ENCODE peak calls at places on chromosomes 12 and 14, in nine cellular contexts. One of them, this sample, is unnamed.

GRCh38 chr14:104604461-104605449 is at the start of gene TMEM179:
- DNase-seq in right cardiac atrium: peak; percentile 69
- DNase-seq in cardiac muscle cell: peak; percentile 32
- DNase-seq in body of pancreas: peak; percentile 51
- DNase-seq in psoas muscle: no peak
- DNase-seq in colonic mucosa: no peak
- DNase-seq in esophagus squamous epithelium: no peak
- DNase-seq in stomach: no peak
- DNase-seq in CD8-positive, alpha-beta T cell: no peak
- DNase-seq in this sample: no peak

GRCh38 chr12:56116267-56117081 is at the start of gene RPL41:
- DNase-seq in right cardiac atrium: peak; percentile 96
- DNase-seq in cardiac muscle cell: peak; percentile 95
- DNase-seq in body of pancreas: peak; percentile 96
- DNase-seq in psoas muscle: peak; percentile 92
- DNase-seq in colonic mucosa: peak; percentile 96
- DNase-seq in esophagus squamous epithelium: peak; percentile 58
- DNase-seq in stomach: peak; percentile 97
- DNase-seq in CD8-positive, alpha-beta T cell: peak; percentile 96
- DNase-seq in this sample: peak; percentile 96

GRCh38 chr12:52148541-52149181 is 43.2 kb downstream of the KRT80 start:
- DNase-seq in right cardiac atrium: peak; percentile 65
- DNase-seq in cardiac muscle cell: no peak
- DNase-seq in body of pancreas: peak; percentile 77
- DNase-seq in psoas muscle: no peak
- DNase-seq in colonic mucosa: peak; percentile 92
- DNase-seq in esophagus squamous epithelium: no peak
- DNase-seq in stomach: peak; percentile 86
- DNase-seq in CD8-positive, alpha-beta T cell: no peak
- DNase-seq in this sample: peak; percentile 93

GRCh38 chr14:37865719-37866549 is 270.5 kb downstream of the TTC6 start:
- DNase-seq in right cardiac atrium: no peak
- DNase-seq in cardiac muscle cell: no peak
- DNase-seq in body of pancreas: no peak
- DNase-seq in psoas muscle: no peak
- DNase-seq in colonic mucosa: no peak
- DNase-seq in esophagus squamous epithelium: no peak
- DNase-seq in stomach: no peak
- DNase-seq in CD8-positive, alpha-beta T cell: no peak
- DNase-seq in this sample: no peak

GRCh38 chr14:28629328-28630004 is 137.1 kb upstream of the FOXG1 start:
- DNase-seq in right cardiac atrium: no peak
- DNase-seq in cardiac muscle cell: no peak
- DNase-seq in body of pancreas: no peak
- DNase-seq in psoas muscle: no peak
- DNase-seq in colonic mucosa: no peak
- DNase-seq in esophagus squamous epithelium: no peak
- DNase-seq in stomach: no peak
- DNase-seq in CD8-positive, alpha-beta T cell: no peak
- DNase-seq in this sample: no peak

GRCh38 chr14:104556256-104557021 is 23.1 kb upstream of the C14orf180 start:
- DNase-seq in right cardiac atrium: peak; percentile 36
- DNase-seq in cardiac muscle cell: no peak
- DNase-seq in body of pancreas: peak; percentile 3
- DNase-seq in psoas muscle: peak; percentile 6
- DNase-seq in colonic mucosa: no peak
- DNase-seq in esophagus squamous epithelium: no peak
- DNase-seq in stomach: no peak
- DNase-seq in CD8-positive, alpha-beta T cell: no peak
- DNase-seq in this sample: no peak

GRCh38 chr12:125015680-125016310 is 22.4 kb downstream of the BRI3BP start:
- DNase-seq in right cardiac atrium: no peak
- DNase-seq in cardiac muscle cell: no peak
- DNase-seq in body of pancreas: no peak
- DNase-seq in psoas muscle: no peak
- DNase-seq in colonic mucosa: no peak
- DNase-seq in esophagus squamous epithelium: no peak
- DNase-seq in stomach: no peak
- DNase-seq in CD8-positive, alpha-beta T cell: no peak
- DNase-seq in this sample: no peak

GRCh38 chr14:102164241-102164641 is 24.5 kb downstream of the WDR20 start:
- DNase-seq in right cardiac atrium: no peak
- DNase-seq in cardiac muscle cell: peak; percentile 52
- DNase-seq in body of pancreas: no peak
- DNase-seq in psoas muscle: no peak
- DNase-seq in colonic mucosa: no peak
- DNase-seq in esophagus squamous epithelium: no peak
- DNase-seq in stomach: no peak
- DNase-seq in CD8-positive, alpha-beta T cell: no peak
- DNase-seq in this sample: peak; percentile 27

GRCh38 chr12:121767525-121768016 is 25.9 kb downstream of the RHOF start:
- DNase-seq in right cardiac atrium: peak; percentile 89
- DNase-seq in cardiac muscle cell: peak; percentile 82
- DNase-seq in body of pancreas: no peak
- DNase-seq in psoas muscle: peak; percentile 50
- DNase-seq in colonic mucosa: no peak
- DNase-seq in esophagus squamous epithelium: no peak
- DNase-seq in stomach: no peak
- DNase-seq in CD8-positive, alpha-beta T cell: no peak
- DNase-seq in this sample: no peak

GRCh38 chr12:45192041-45192695 is 23.7 kb upstream of the ANO6 start:
- DNase-seq in right cardiac atrium: no peak
- DNase-seq in cardiac muscle cell: peak; percentile 42
- DNase-seq in body of pancreas: no peak
- DNase-seq in psoas muscle: no peak
- DNase-seq in colonic mucosa: no peak
- DNase-seq in esophagus squamous epithelium: no peak
- DNase-seq in stomach: no peak
- DNase-seq in CD8-positive, alpha-beta T cell: no peak
- DNase-seq in this sample: peak; percentile 68

GRCh38 chr14:63174760-63175191 is 29.5 kb upstream of the RHOJ start:
- DNase-seq in right cardiac atrium: no peak
- DNase-seq in cardiac muscle cell: peak; percentile 82
- DNase-seq in body of pancreas: peak; percentile 13
- DNase-seq in psoas muscle: no peak
- DNase-seq in colonic mucosa: no peak
- DNase-seq in esophagus squamous epithelium: no peak
- DNase-seq in stomach: no peak
- DNase-seq in CD8-positive, alpha-beta T cell: no peak
- DNase-seq in this sample: peak; percentile 1

GRCh38 chr14:101961011-101961721 is 3.2 kb upstream of the DYNC1H1 start:
- DNase-seq in right cardiac atrium: peak; percentile 85
- DNase-seq in cardiac muscle cell: peak; percentile 85
- DNase-seq in body of pancreas: peak; percentile 83
- DNase-seq in psoas muscle: peak; percentile 70
- DNase-seq in colonic mucosa: peak; percentile 74
- DNase-seq in esophagus squamous epithelium: no peak
- DNase-seq in stomach: peak; percentile 82
- DNase-seq in CD8-positive, alpha-beta T cell: peak; percentile 76
- DNase-seq in this sample: peak; percentile 73

DNA sequence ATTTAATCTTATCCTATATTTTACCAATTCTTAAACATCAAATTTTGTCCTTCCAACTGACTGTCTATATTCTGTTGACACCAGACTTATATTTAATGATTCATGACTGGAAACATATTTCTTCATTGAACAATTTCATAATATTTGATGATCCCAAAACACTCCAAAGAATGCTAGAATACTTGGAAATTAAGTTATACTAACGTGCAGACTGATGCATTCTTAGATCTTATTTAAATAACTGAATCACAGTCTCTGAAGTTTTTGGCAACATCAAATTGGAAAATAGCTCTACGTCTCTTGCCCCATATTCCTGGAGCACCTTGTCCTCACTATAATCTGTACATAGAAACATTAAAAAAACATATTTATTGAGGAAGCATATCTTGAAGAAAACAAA is 127.4 kb downstream of the HMGA2 start:
- DNase-seq in right cardiac atrium: no peak
- DNase-seq in cardiac muscle cell: no peak
- DNase-seq in body of pancreas: no peak
- DNase-seq in psoas muscle: no peak
- DNase-seq in colonic mucosa: no peak
- DNase-seq in esophagus squamous epithelium: no peak
- DNase-seq in stomach: no peak
- DNase-seq in CD8-positive, alpha-beta T cell: no peak
- DNase-seq in this sample: no peak
- H3K4me1 ChIP-seq in right cardiac atrium: peaks cover 5% of the 10 kb centered on the region
- H3K4me1 ChIP-seq in cardiac muscle cell: peaks cover 5% of the 10 kb centered on the region
- H3K4me1 ChIP-seq in body of pancreas: no peaks in the 10 kb centered on the region
- H3K4me1 ChIP-seq in psoas muscle: peaks cover 7% of the 10 kb centered on the region
- H3K4me1 ChIP-seq in colonic mucosa: no peaks in the 10 kb centered on the region
- H3K4me1 ChIP-seq in esophagus squamous epithelium: peaks cover 10% of the 10 kb centered on the region
- H3K4me1 ChIP-seq in stomach: peaks cover 13% of the 10 kb centered on the region
- H3K4me1 ChIP-seq in CD8-positive, alpha-beta T cell: no peaks in the 10 kb centered on the region
- H3K4me1 ChIP-seq in this sample: no peaks in the 10 kb centered on the region

GRCh38 chr12:697426-697825 is 34.2 kb upstream of the NINJ2 start:
- DNase-seq in right cardiac atrium: no peak
- DNase-seq in cardiac muscle cell: no peak
- DNase-seq in body of pancreas: no peak
- DNase-seq in psoas muscle: no peak
- DNase-seq in colonic mucosa: no peak
- DNase-seq in esophagus squamous epithelium: no peak
- DNase-seq in stomach: no peak
- DNase-seq in CD8-positive, alpha-beta T cell: no peak
- DNase-seq in this sample: no peak
- H3K4me1 ChIP-seq in right cardiac atrium: no peaks in the 10 kb centered on the region
- H3K4me1 ChIP-seq in cardiac muscle cell: no peaks in the 10 kb centered on the region
- H3K4me1 ChIP-seq in body of pancreas: no peaks in the 10 kb centered on the region
- H3K4me1 ChIP-seq in psoas muscle: no peaks in the 10 kb centered on the region
- H3K4me1 ChIP-seq in colonic mucosa: no peaks in the 10 kb centered on the region
- H3K4me1 ChIP-seq in esophagus squamous epithelium: no peaks in the 10 kb centered on the region
- H3K4me1 ChIP-seq in stomach: no peaks in the 10 kb centered on the region
- H3K4me1 ChIP-seq in CD8-positive, alpha-beta T cell: peaks cover 12% of the 10 kb centered on the region
- H3K4me1 ChIP-seq in this sample: no peaks in the 10 kb centered on the region

DNA sequence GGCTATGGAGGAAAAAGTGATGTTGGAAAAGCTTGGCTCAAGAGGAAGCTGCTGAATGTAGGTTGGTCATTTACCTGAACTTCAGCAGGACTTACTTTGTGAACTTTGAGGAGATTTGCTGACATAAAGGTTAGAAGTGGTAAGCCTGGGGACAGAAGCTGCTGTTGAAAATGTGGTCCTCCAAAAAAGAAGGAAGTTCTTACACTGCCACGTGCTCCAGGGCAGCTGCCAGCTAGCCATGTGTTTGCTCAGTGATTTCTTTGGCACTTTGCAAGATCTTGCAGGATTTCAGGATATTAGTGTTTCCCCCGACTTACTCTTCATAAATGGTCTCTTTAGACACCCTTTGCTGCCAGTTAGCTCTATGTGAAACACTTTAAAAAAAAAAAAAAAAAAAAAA is 14.8 kb upstream of the DYRK2 start:
- DNase-seq in right cardiac atrium: peak; percentile 53
- DNase-seq in cardiac muscle cell: no peak
- DNase-seq in body of pancreas: peak; percentile 56
- DNase-seq in psoas muscle: no peak
- DNase-seq in colonic mucosa: no peak
- DNase-seq in esophagus squamous epithelium: no peak
- DNase-seq in stomach: peak; percentile 54
- DNase-seq in CD8-positive, alpha-beta T cell: no peak
- DNase-seq in this sample: no peak
- H3K4me1 ChIP-seq in right cardiac atrium: no peaks in the 10 kb centered on the region
- H3K4me1 ChIP-seq in cardiac muscle cell: peaks cover 21% of the 10 kb centered on the region
- H3K4me1 ChIP-seq in body of pancreas: no peaks in the 10 kb centered on the region
- H3K4me1 ChIP-seq in psoas muscle: no peaks in the 10 kb centered on the region
- H3K4me1 ChIP-seq in colonic mucosa: no peaks in the 10 kb centered on the region
- H3K4me1 ChIP-seq in esophagus squamous epithelium: no peaks in the 10 kb centered on the region
- H3K4me1 ChIP-seq in stomach: peaks cover 3% of the 10 kb centered on the region
- H3K4me1 ChIP-seq in CD8-positive, alpha-beta T cell: peaks cover 62% of the 10 kb centered on the region
- H3K4me1 ChIP-seq in this sample: no peaks in the 10 kb centered on the region

DNA sequence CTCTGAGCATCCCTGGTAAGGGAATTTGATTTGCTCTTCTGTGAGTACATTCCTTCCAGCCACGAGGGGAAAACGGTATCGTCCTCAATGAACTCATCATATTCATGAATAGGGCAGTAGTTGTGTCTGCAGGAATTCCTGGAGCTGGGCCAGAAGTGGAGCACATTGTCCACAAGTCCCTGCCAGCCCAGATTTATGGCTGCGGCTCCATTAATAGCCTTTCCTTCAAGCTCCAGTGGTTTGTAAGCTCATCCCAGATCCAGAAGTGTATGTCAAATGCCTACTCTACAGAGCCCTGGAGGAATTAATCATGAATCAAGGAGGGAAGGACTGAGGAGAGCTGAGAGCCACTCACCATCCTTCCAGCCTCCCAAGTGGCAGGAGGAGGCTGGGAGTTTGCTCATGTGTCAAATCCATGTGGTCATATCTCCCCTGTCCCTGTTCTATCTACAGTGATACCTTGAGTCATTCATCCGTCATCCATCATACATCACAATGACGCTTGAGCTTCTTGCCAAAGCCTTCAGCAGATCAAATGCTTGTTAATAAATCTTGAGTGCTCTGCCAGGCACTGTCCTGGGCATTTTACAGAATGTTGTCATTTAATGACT is 65.5 kb downstream of the SVOP start:
- DNase-seq in right cardiac atrium: peak; percentile 50
- DNase-seq in cardiac muscle cell: peak; percentile 43
- DNase-seq in body of pancreas: peak; percentile 24
- DNase-seq in psoas muscle: peak; percentile 27
- DNase-seq in colonic mucosa: no peak
- DNase-seq in esophagus squamous epithelium: no peak
- DNase-seq in stomach: no peak
- DNase-seq in CD8-positive, alpha-beta T cell: no peak
- DNase-seq in this sample: peak; percentile 4
- H3K4me1 ChIP-seq in right cardiac atrium: no peaks in the 10 kb centered on the region
- H3K4me1 ChIP-seq in cardiac muscle cell: no peaks in the 10 kb centered on the region
- H3K4me1 ChIP-seq in body of pancreas: peaks cover 8% of the 10 kb centered on the region
- H3K4me1 ChIP-seq in psoas muscle: peaks cover 7% of the 10 kb centered on the region
- H3K4me1 ChIP-seq in colonic mucosa: no peaks in the 10 kb centered on the region
- H3K4me1 ChIP-seq in esophagus squamous epithelium: no peaks in the 10 kb centered on the region
- H3K4me1 ChIP-seq in stomach: peaks cover 9% of the 10 kb centered on the region
- H3K4me1 ChIP-seq in CD8-positive, alpha-beta T cell: no peaks in the 10 kb centered on the region
- H3K4me1 ChIP-seq in this sample: no peaks in the 10 kb centered on the region

GRCh38 chr14:55589171-55589570 is 9.2 kb downstream of the KTN1 start:
- DNase-seq in right cardiac atrium: no peak
- DNase-seq in cardiac muscle cell: no peak
- DNase-seq in body of pancreas: no peak
- DNase-seq in psoas muscle: no peak
- DNase-seq in colonic mucosa: no peak
- DNase-seq in esophagus squamous epithelium: no peak
- DNase-seq in stomach: no peak
- DNase-seq in CD8-positive, alpha-beta T cell: no peak
- DNase-seq in this sample: no peak
- H3K4me1 ChIP-seq in right cardiac atrium: peaks cover 4% of the 10 kb centered on the region
- H3K4me1 ChIP-seq in cardiac muscle cell: peaks cover 51% of the 10 kb centered on the region
- H3K4me1 ChIP-seq in body of pancreas: peaks cover 53% of the 10 kb centered on the region
- H3K4me1 ChIP-seq in psoas muscle: peaks cover 97% of the 10 kb centered on the region
- H3K4me1 ChIP-seq in colonic mucosa: peaks cover 11% of the 10 kb centered on the region
- H3K4me1 ChIP-seq in esophagus squamous epithelium: peaks cover 9% of the 10 kb centered on the region
- H3K4me1 ChIP-seq in stomach: peaks cover 77% of the 10 kb centered on the region
- H3K4me1 ChIP-seq in CD8-positive, alpha-beta T cell: peaks cover 26% of the 10 kb centered on the region
- H3K4me1 ChIP-seq in this sample: peaks cover 10% of the 10 kb centered on the region

DNA sequence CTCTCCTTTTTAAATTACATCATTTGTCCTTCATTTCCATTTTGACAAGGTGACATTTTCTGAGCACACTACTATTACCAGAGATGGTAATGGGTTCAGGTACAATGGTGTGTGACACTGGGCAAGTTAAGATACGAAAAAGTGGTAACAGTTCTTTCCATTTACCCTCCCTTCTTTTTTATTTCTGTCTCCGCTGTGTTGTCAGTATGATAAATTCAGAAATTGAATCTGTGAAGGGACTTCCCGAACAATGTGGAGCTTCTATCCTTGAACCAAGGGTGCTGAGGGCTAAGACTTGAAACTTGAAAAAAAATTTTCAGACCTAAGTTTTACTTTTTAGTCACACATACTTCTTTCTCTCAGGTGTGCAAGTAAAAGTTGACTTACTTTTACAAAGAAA is 103.7 kb downstream of the ERC1 start:
- DNase-seq in right cardiac atrium: no peak
- DNase-seq in cardiac muscle cell: no peak
- DNase-seq in body of pancreas: no peak
- DNase-seq in psoas muscle: no peak
- DNase-seq in colonic mucosa: no peak
- DNase-seq in esophagus squamous epithelium: no peak
- DNase-seq in stomach: no peak
- DNase-seq in CD8-positive, alpha-beta T cell: no peak
- DNase-seq in this sample: no peak
- H3K4me1 ChIP-seq in right cardiac atrium: no peaks in the 10 kb centered on the region
- H3K4me1 ChIP-seq in cardiac muscle cell: peaks cover 14% of the 10 kb centered on the region
- H3K4me1 ChIP-seq in body of pancreas: no peaks in the 10 kb centered on the region
- H3K4me1 ChIP-seq in psoas muscle: peaks cover 7% of the 10 kb centered on the region
- H3K4me1 ChIP-seq in colonic mucosa: peaks cover 5% of the 10 kb centered on the region
- H3K4me1 ChIP-seq in esophagus squamous epithelium: no peaks in the 10 kb centered on the region
- H3K4me1 ChIP-seq in stomach: peaks cover 23% of the 10 kb centered on the region
- H3K4me1 ChIP-seq in CD8-positive, alpha-beta T cell: no peaks in the 10 kb centered on the region
- H3K4me1 ChIP-seq in this sample: no peaks in the 10 kb centered on the region